ENCODE peak calls at places on chromosomes 16 and 17, in seven cellular contexts. G is choroid plexus epithelial cell; H is activated naive CD8-positive, alpha-beta T cell treated with anti-CD3 and anti-CD28 coated beads, Interleukin-2, amount 50 U/mL, for 24 hours; T is lower lobe of right lung; X is neuronal stem cell; C is HS-5; A is HT-29. Z is an unnamed sample.

GRCh38 chr17:2853111-2853721 is 57.0 kb downstream of the RAP1GAP2 start:
- DNase-seq in X (no peak), A (no peak), H (peak; percentile 20), C (no peak), G (peak; percentile 22), T (peak; percentile 58), Z (no peak)

GRCh38 chr17:59101178-59101577 is 5.5 kb downstream of the TRIM37 start:
- DNase-seq in X (no peak), H (no peak), G (no peak), C (no peak), T (no peak), A (no peak), Z (no peak)

GRCh38 chr17:74089869-74090464 is 113.5 kb upstream of the RPL38 start:
- DNase-seq in T (peak; percentile 68), X (peak; percentile 48), G (peak; percentile 66), A (peak; percentile 54), C (no peak), H (peak; percentile 69), Z (peak; percentile 41)

GRCh38 chr17:78672880-78673371 is 95.7 kb upstream of the DNAH17 start:
- DNase-seq in T (no peak), C (no peak), H (no peak), A (no peak), G (no peak), X (no peak), Z (no peak)

GRCh38 chr16:78932395-78932794 is 668.1 kb downstream of the MAF start:
- DNase-seq in A (no peak), C (no peak), T (peak; percentile 43), X (no peak), H (no peak), G (no peak), Z (no peak)

GRCh38 chr16:6602401-6602800 is 730.2 kb upstream of the RBFOX1 start:
- DNase-seq in A (no peak), G (no peak), X (no peak), H (no peak), C (no peak), T (no peak), Z (no peak)

GRCh38 chr16:27174007-27174406 is 29.3 kb upstream of the KDM8 start:
- DNase-seq in C (no peak), X (no peak), H (peak; percentile 47), G (no peak), T (no peak), A (no peak), Z (no peak)

GRCh38 chr17:55564077-55564476 is 52.8 kb upstream of the SMIM36 start:
- DNase-seq in G (no peak), H (no peak), A (no peak), T (no peak), C (no peak), X (no peak), Z (no peak)

GRCh38 chr16:19005561-19006445 is 22.1 kb downstream of the TMC7 start:
- DNase-seq in X (no peak), C (no peak), T (no peak), G (no peak), A (peak; percentile 75), H (no peak), Z (no peak)

GRCh38 chr17:75927286-75927922 is 13.4 kb downstream of the FBF1 start:
- DNase-seq in C (no peak), G (peak; percentile 31), X (no peak), A (peak; percentile 35), H (no peak), T (peak; percentile 71), Z (no peak)

GRCh38 chr17:77011173-77012011 is 129.4 kb upstream of the SEC14L1 start:
- DNase-seq in C (no peak), T (peak; percentile 7), A (peak; percentile 55), H (peak; percentile 67), X (no peak), G (peak; percentile 76), Z (no peak)

GRCh38 chr17:28404812-28405570 is 1.0 kb downstream of the SLC46A1 start:
- DNase-seq in X (no peak), C (no peak), A (no peak), T (peak; percentile 48), G (no peak), H (no peak), Z (no peak)

GRCh38 chr16:51151951-51152663 is 1.0 kb upstream of the SALL1 start:
- DNase-seq in T (no peak), X (peak; percentile 97), H (no peak), A (no peak), C (no peak), G (peak; percentile 28), Z (peak; percentile 71)

GRCh38 chr16:75494696-75495601 is at the start of gene CHST6:
- DNase-seq in T (no peak), C (no peak), G (peak; percentile 55), X (peak; percentile 69), H (peak; percentile 45), A (no peak), Z (peak; percentile 55)

GRCh38 chr17:82064433-82065192 is 991 bp downstream of the DUS1L start:
- DNase-seq in G (no peak), C (no peak), H (no peak), T (no peak), X (no peak), A (peak; percentile 58), Z (no peak)

Z was measured in progenitor cell of endocrine pancreas.